ENCODE peak calls at places on chromosome 1, in seven cellular contexts. One of them, this sample, is unnamed.

GRCh38 chr1:103129255-103129654 is 20.9 kb upstream of the COL11A1 start:
- DNase-seq in bronchial epithelial cell: peak
- DNase-seq in RWPE1: no peak
- DNase-seq in progenitor cell of endocrine pancreas: no peak
- DNase-seq in cardiac fibroblast: peak
- DNase-seq in pancreas: no peak
- DNase-seq in mammary epithelial cell: peak
- DNase-seq in this sample: peak

GRCh38 chr1:22527555-22528296 is 35.6 kb upstream of the EPHA8 start:
- DNase-seq in bronchial epithelial cell: no peak
- DNase-seq in RWPE1: no peak
- DNase-seq in progenitor cell of endocrine pancreas: no peak
- DNase-seq in cardiac fibroblast: peak
- DNase-seq in pancreas: no peak
- DNase-seq in mammary epithelial cell: no peak
- DNase-seq in this sample: no peak

GRCh38 chr1:30834249-30834648 is 74.3 kb downstream of the SDC3 start:
- DNase-seq in bronchial epithelial cell: no peak
- DNase-seq in RWPE1: no peak
- DNase-seq in progenitor cell of endocrine pancreas: no peak
- DNase-seq in cardiac fibroblast: no peak
- DNase-seq in pancreas: no peak
- DNase-seq in mammary epithelial cell: no peak
- DNase-seq in this sample: no peak

GRCh38 chr1:223087231-223087990 is 55.6 kb downstream of the TLR5 start:
- DNase-seq in bronchial epithelial cell: no peak
- DNase-seq in RWPE1: no peak
- DNase-seq in progenitor cell of endocrine pancreas: no peak
- DNase-seq in cardiac fibroblast: no peak
- DNase-seq in pancreas: no peak
- DNase-seq in mammary epithelial cell: no peak
- DNase-seq in this sample: no peak

GRCh38 chr1:183837062-183837461 is 32.1 kb downstream of the RGL1 start:
- DNase-seq in bronchial epithelial cell: no peak
- DNase-seq in RWPE1: no peak
- DNase-seq in progenitor cell of endocrine pancreas: no peak
- DNase-seq in cardiac fibroblast: no peak
- DNase-seq in pancreas: no peak
- DNase-seq in mammary epithelial cell: no peak
- DNase-seq in this sample: no peak

GRCh38 chr1:4594286-4594991 is 60.0 kb upstream of the AJAP1 start:
- DNase-seq in bronchial epithelial cell: no peak
- DNase-seq in RWPE1: peak
- DNase-seq in progenitor cell of endocrine pancreas: no peak
- DNase-seq in cardiac fibroblast: no peak
- DNase-seq in pancreas: peak
- DNase-seq in mammary epithelial cell: no peak
- DNase-seq in this sample: no peak

GRCh38 chr1:208061627-208062026 is 150.7 kb upstream of the CD34 start:
- DNase-seq in bronchial epithelial cell: no peak
- DNase-seq in RWPE1: no peak
- DNase-seq in progenitor cell of endocrine pancreas: no peak
- DNase-seq in cardiac fibroblast: no peak
- DNase-seq in pancreas: no peak
- DNase-seq in mammary epithelial cell: no peak
- DNase-seq in this sample: no peak

GRCh38 chr1:201217146-201217545 is 26.5 kb downstream of the IGFN1 start:
- DNase-seq in bronchial epithelial cell: no peak
- DNase-seq in RWPE1: no peak
- DNase-seq in progenitor cell of endocrine pancreas: no peak
- DNase-seq in cardiac fibroblast: no peak
- DNase-seq in pancreas: no peak
- DNase-seq in mammary epithelial cell: no peak
- DNase-seq in this sample: no peak

GRCh38 chr1:29361686-29362085 is 125.4 kb downstream of the PTPRU start:
- DNase-seq in bronchial epithelial cell: no peak
- DNase-seq in RWPE1: no peak
- DNase-seq in progenitor cell of endocrine pancreas: no peak
- DNase-seq in cardiac fibroblast: no peak
- DNase-seq in pancreas: no peak
- DNase-seq in mammary epithelial cell: peak
- DNase-seq in this sample: no peak

GRCh38 chr1:182032251-182032650 is 29.3 kb downstream of the ZNF648 start:
- DNase-seq in bronchial epithelial cell: peak
- DNase-seq in RWPE1: no peak
- DNase-seq in progenitor cell of endocrine pancreas: no peak
- DNase-seq in cardiac fibroblast: no peak
- DNase-seq in pancreas: no peak
- DNase-seq in mammary epithelial cell: peak
- DNase-seq in this sample: no peak

GRCh38 chr1:220734571-220735326 is 13.4 kb upstream of the MTARC2 start:
- DNase-seq in bronchial epithelial cell: peak
- DNase-seq in RWPE1: peak
- DNase-seq in progenitor cell of endocrine pancreas: no peak
- DNase-seq in cardiac fibroblast: peak
- DNase-seq in pancreas: no peak
- DNase-seq in mammary epithelial cell: peak
- DNase-seq in this sample: peak

GRCh38 chr1:30763654-30764248 is 6.2 kb upstream of the LAPTM5 start:
- DNase-seq in bronchial epithelial cell: no peak
- DNase-seq in RWPE1: no peak
- DNase-seq in progenitor cell of endocrine pancreas: no peak
- DNase-seq in cardiac fibroblast: no peak
- DNase-seq in pancreas: peak
- DNase-seq in mammary epithelial cell: no peak
- DNase-seq in this sample: no peak

GRCh38 chr1:84253891-84254290 is 47.6 kb upstream of the SAMD13 start:
- DNase-seq in bronchial epithelial cell: peak
- DNase-seq in RWPE1: peak
- DNase-seq in progenitor cell of endocrine pancreas: no peak
- DNase-seq in cardiac fibroblast: peak
- DNase-seq in pancreas: no peak
- DNase-seq in mammary epithelial cell: peak
- DNase-seq in this sample: peak

GRCh38 chr1:34776911-34777310 is 4.1 kb upstream of the GJB3 start:
- DNase-seq in bronchial epithelial cell: no peak
- DNase-seq in RWPE1: no peak
- DNase-seq in progenitor cell of endocrine pancreas: no peak
- DNase-seq in cardiac fibroblast: no peak
- DNase-seq in pancreas: no peak
- DNase-seq in mammary epithelial cell: no peak
- DNase-seq in this sample: no peak

DNA sequence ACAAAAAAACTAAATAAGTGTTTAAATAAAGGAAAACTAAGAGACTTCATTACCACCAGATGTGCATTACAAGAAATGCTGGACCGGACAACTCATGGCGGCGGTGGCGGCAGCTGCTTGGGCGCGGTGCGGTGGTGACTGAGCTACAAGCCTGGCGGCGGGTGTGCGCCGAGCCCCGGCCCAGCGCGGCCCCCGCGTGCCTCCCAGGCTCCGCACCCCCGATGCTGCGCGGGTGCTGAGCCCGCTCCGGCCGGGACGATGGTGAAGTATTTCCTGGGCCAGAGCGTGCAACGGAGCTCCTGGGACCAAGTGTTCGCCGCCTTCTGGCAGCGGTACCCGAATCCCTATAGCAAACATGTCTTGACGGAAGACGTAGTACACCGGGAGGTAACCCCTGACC is 52.2 kb upstream of the RCOR3 start:
- DNase-seq in bronchial epithelial cell: no peak
- DNase-seq in RWPE1: no peak
- DNase-seq in progenitor cell of endocrine pancreas: no peak
- DNase-seq in cardiac fibroblast: no peak
- DNase-seq in pancreas: no peak
- DNase-seq in mammary epithelial cell: no peak
- DNase-seq in this sample: no peak
- TF ChIP-seq CTCF in bronchial epithelial cell: no peak
- TF ChIP-seq CTCF in RWPE1: no peak
- TF ChIP-seq CTCF in progenitor cell of endocrine pancreas: no peak
- TF ChIP-seq CTCF in cardiac fibroblast: no peak
- TF ChIP-seq CTCF in pancreas: no peak
- TF ChIP-seq CTCF in mammary epithelial cell: no peak
- TF ChIP-seq CTCF in this sample: no peak

DNA sequence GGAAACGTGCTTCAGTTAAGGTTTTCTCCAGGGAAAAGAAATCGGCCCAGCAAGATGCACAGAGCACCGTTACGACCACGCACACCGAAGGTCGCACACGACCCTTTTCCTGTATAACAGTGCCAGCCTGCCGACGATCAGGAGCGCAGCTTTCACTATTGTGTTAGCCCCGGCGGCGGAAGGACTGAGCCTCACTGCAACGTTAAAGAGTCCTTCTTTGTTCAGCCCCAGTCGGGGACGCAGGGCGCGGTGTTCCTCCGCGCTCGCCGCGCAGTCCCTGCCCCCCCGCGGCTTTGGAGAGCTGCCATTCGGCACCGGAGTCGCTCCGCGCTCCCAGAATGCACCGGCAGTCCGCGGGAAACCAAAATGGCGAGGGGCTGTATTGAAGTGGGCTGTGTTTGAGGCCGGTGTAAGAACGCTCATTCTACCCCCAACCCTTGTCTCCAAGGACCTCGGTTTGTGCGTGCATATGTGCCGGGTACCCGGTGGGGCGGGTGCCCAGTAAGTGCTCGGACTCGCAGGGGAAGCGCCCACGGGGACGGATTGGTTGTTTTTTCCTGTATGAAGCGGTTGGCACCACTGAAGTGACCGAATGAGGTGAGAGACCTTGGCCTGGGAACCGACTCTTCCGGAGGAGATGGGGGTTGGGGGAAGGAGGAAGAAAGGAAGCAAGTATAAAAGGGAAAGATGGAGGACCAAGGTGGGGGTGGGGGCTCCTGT is at the start of gene MTF2:
- DNase-seq in bronchial epithelial cell: peak
- DNase-seq in RWPE1: peak
- DNase-seq in progenitor cell of endocrine pancreas: peak
- DNase-seq in cardiac fibroblast: peak
- DNase-seq in pancreas: peak
- DNase-seq in mammary epithelial cell: peak
- DNase-seq in this sample: peak
- TF ChIP-seq CTCF in bronchial epithelial cell: no peak
- TF ChIP-seq CTCF in RWPE1: no peak
- TF ChIP-seq CTCF in progenitor cell of endocrine pancreas: no peak
- TF ChIP-seq CTCF in cardiac fibroblast: no peak
- TF ChIP-seq CTCF in pancreas: no peak
- TF ChIP-seq CTCF in mammary epithelial cell: no peak
- TF ChIP-seq CTCF in this sample: no peak

DNA sequence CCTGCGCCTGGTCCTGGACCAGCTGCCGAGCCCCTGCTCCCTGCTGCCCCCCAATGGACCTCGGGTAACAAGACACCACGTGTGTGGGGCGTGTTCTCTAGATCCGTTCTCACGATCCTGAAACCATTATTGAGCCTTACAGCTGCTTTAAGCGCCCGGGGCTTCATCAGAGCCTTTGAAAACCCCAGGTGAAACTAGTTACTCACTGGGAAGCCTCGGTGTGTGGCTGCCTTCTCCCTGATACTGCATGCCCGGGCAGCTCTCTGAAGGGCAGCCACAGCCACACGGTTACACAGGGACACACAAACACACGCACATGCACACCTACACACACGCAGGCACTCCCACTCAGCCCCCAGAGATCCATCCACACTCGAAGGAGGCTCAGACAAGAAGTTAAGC is 5.3 kb downstream of the HES2 start:
- DNase-seq in bronchial epithelial cell: peak
- DNase-seq in RWPE1: peak
- DNase-seq in progenitor cell of endocrine pancreas: no peak
- DNase-seq in cardiac fibroblast: peak
- DNase-seq in pancreas: no peak
- DNase-seq in mammary epithelial cell: peak
- DNase-seq in this sample: peak
- TF ChIP-seq CTCF in bronchial epithelial cell: peak
- TF ChIP-seq CTCF in RWPE1: peak
- TF ChIP-seq CTCF in progenitor cell of endocrine pancreas: peak
- TF ChIP-seq CTCF in cardiac fibroblast: peak
- TF ChIP-seq CTCF in pancreas: peak
- TF ChIP-seq CTCF in mammary epithelial cell: peak
- TF ChIP-seq CTCF in this sample: peak

GRCh38 chr1:24308365-24309015 is 10.7 kb upstream of the GRHL3 start:
- DNase-seq in bronchial epithelial cell: no peak
- DNase-seq in RWPE1: no peak
- DNase-seq in progenitor cell of endocrine pancreas: no peak
- DNase-seq in cardiac fibroblast: peak
- DNase-seq in pancreas: no peak
- DNase-seq in mammary epithelial cell: no peak
- DNase-seq in this sample: peak
- TF ChIP-seq CTCF in bronchial epithelial cell: peak
- TF ChIP-seq CTCF in RWPE1: no peak
- TF ChIP-seq CTCF in progenitor cell of endocrine pancreas: peak
- TF ChIP-seq CTCF in cardiac fibroblast: peak
- TF ChIP-seq CTCF in pancreas: no peak
- TF ChIP-seq CTCF in mammary epithelial cell: peak
- TF ChIP-seq CTCF in this sample: no peak

GRCh38 chr1:215766521-215766920 is 199.4 kb downstream of the KCTD3 start:
- DNase-seq in bronchial epithelial cell: no peak
- DNase-seq in RWPE1: no peak
- DNase-seq in progenitor cell of endocrine pancreas: no peak
- DNase-seq in cardiac fibroblast: no peak
- DNase-seq in pancreas: no peak
- DNase-seq in mammary epithelial cell: no peak
- DNase-seq in this sample: no peak

GRCh38 chr1:215768303-215768702 is 201.2 kb downstream of the KCTD3 start:
- DNase-seq in bronchial epithelial cell: no peak
- DNase-seq in RWPE1: no peak
- DNase-seq in progenitor cell of endocrine pancreas: no peak
- DNase-seq in cardiac fibroblast: no peak
- DNase-seq in pancreas: no peak
- DNase-seq in mammary epithelial cell: no peak
- DNase-seq in this sample: no peak

DNA sequence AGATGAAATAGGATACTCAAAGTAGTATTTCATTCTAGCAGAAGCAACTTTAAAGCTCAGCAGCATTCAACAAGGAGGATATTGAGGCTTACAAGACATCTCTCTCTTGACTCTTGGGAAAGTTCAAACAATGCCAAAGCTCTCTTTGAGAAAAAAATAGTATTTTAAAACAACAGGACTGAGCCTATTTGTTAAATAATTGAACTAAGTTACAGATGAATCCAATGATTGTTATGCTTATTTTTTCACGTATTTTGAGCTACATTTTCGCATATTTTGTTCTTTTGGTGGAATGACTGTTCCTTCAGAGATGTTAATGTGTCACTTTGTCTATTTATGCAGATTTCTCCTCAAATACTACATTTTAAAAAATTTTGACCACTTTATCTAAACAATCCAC is 200.7 kb downstream of the KCTD3 start:
- DNase-seq in bronchial epithelial cell: no peak
- DNase-seq in RWPE1: no peak
- DNase-seq in progenitor cell of endocrine pancreas: no peak
- DNase-seq in cardiac fibroblast: no peak
- DNase-seq in pancreas: no peak
- DNase-seq in mammary epithelial cell: no peak
- DNase-seq in this sample: no peak
- TF ChIP-seq CTCF in bronchial epithelial cell: no peak
- TF ChIP-seq CTCF in RWPE1: no peak
- TF ChIP-seq CTCF in progenitor cell of endocrine pancreas: no peak
- TF ChIP-seq CTCF in cardiac fibroblast: no peak
- TF ChIP-seq CTCF in pancreas: no peak
- TF ChIP-seq CTCF in mammary epithelial cell: no peak
- TF ChIP-seq CTCF in this sample: no peak

This sample was measured in MCF 10A.